ENCODE peak calls at places on chromosomes 16 and 17, in eight cellular contexts. One of them, this sample, is unnamed.

GRCh38 chr17:63552211-63552610 is 1.9 kb downstream of the DCAF7 start:
- DNase-seq in hepatocyte: no peak
- DNase-seq in IMR-90: peak
- DNase-seq in GM23338: no peak
- DNase-seq in GM23248: peak
- DNase-seq in H1: no peak
- DNase-seq in K562: no peak
- DNase-seq in mammary epithelial cell: no peak
- DNase-seq in this sample: no peak

GRCh38 chr17:67655478-67656148 is 62.1 kb upstream of the NOL11 start:
- DNase-seq in mammary epithelial cell: no peak
- DNase-seq in H1: no peak
- DNase-seq in GM23338: no peak
- DNase-seq in K562: no peak
- DNase-seq in IMR-90: no peak
- DNase-seq in GM23248: no peak
- DNase-seq in hepatocyte: no peak
- DNase-seq in this sample: no peak

GRCh38 chr17:61411944-61412859 is 12.6 kb downstream of the TBX2 start:
- DNase-seq in GM23338: peak
- DNase-seq in IMR-90: peak
- DNase-seq in hepatocyte: peak
- DNase-seq in mammary epithelial cell: peak
- DNase-seq in H1: no peak
- DNase-seq in GM23248: peak
- DNase-seq in K562: peak
- DNase-seq in this sample: peak

GRCh38 chr17:17365476-17366110 is 62.4 kb downstream of the NT5M start:
- DNase-seq in IMR-90: no peak
- DNase-seq in hepatocyte: no peak
- DNase-seq in K562: no peak
- DNase-seq in mammary epithelial cell: no peak
- DNase-seq in GM23248: no peak
- DNase-seq in H1: no peak
- DNase-seq in GM23338: no peak
- DNase-seq in this sample: peak

GRCh38 chr17:83171661-83172060 is 92.3 kb downstream of the METRNL start:
- DNase-seq in GM23338: no peak
- DNase-seq in mammary epithelial cell: no peak
- DNase-seq in hepatocyte: peak
- DNase-seq in H1: no peak
- DNase-seq in GM23248: peak
- DNase-seq in K562: no peak
- DNase-seq in IMR-90: no peak
- DNase-seq in this sample: peak

GRCh38 chr17:28937044-28937729 is 14.1 kb downstream of the PHF12 start:
- DNase-seq in mammary epithelial cell: peak
- DNase-seq in GM23248: peak
- DNase-seq in hepatocyte: no peak
- DNase-seq in H1: no peak
- DNase-seq in GM23338: peak
- DNase-seq in IMR-90: peak
- DNase-seq in K562: no peak
- DNase-seq in this sample: no peak

GRCh38 chr17:80352991-80353665 is 61.8 kb upstream of the ENDOV start:
- DNase-seq in mammary epithelial cell: no peak
- DNase-seq in IMR-90: no peak
- DNase-seq in GM23248: no peak
- DNase-seq in H1: no peak
- DNase-seq in hepatocyte: no peak
- DNase-seq in GM23338: no peak
- DNase-seq in K562: no peak
- DNase-seq in this sample: no peak

GRCh38 chr17:16215965-16216316 is 607 bp upstream of the NCOR1 start:
- DNase-seq in IMR-90: no peak
- DNase-seq in GM23248: peak
- DNase-seq in GM23338: peak
- DNase-seq in K562: peak
- DNase-seq in hepatocyte: no peak
- DNase-seq in H1: no peak
- DNase-seq in mammary epithelial cell: no peak
- DNase-seq in this sample: no peak

GRCh38 chr17:48011405-48012150 is 26.0 kb downstream of the COPZ2 start:
- DNase-seq in GM23248: peak
- DNase-seq in H1: no peak
- DNase-seq in IMR-90: peak
- DNase-seq in GM23338: peak
- DNase-seq in hepatocyte: peak
- DNase-seq in K562: peak
- DNase-seq in mammary epithelial cell: peak
- DNase-seq in this sample: peak

GRCh38 chr17:74235040-74235581 is 21.7 kb downstream of the TTYH2 start:
- DNase-seq in hepatocyte: no peak
- DNase-seq in mammary epithelial cell: no peak
- DNase-seq in H1: no peak
- DNase-seq in GM23248: no peak
- DNase-seq in IMR-90: no peak
- DNase-seq in GM23338: no peak
- DNase-seq in K562: peak
- DNase-seq in this sample: no peak

GRCh38 chr16:31093132-31093703 is 1.4 kb downstream of the VKORC1 start:
- DNase-seq in GM23338: peak
- DNase-seq in hepatocyte: peak
- DNase-seq in mammary epithelial cell: peak
- DNase-seq in H1: no peak
- DNase-seq in K562: peak
- DNase-seq in IMR-90: peak
- DNase-seq in GM23248: peak
- DNase-seq in this sample: peak

GRCh38 chr16:51982715-51983680 is 563.9 kb downstream of the TOX3 start:
- DNase-seq in mammary epithelial cell: peak
- DNase-seq in H1: no peak
- DNase-seq in GM23338: peak
- DNase-seq in GM23248: peak
- DNase-seq in K562: peak
- DNase-seq in IMR-90: peak
- DNase-seq in hepatocyte: peak
- DNase-seq in this sample: peak

GRCh38 chr17:7703584-7704574 is 1.1 kb upstream of the EFNB3 start:
- DNase-seq in IMR-90: no peak
- DNase-seq in GM23248: peak
- DNase-seq in GM23338: peak
- DNase-seq in mammary epithelial cell: peak
- DNase-seq in hepatocyte: peak
- DNase-seq in H1: peak
- DNase-seq in K562: peak
- DNase-seq in this sample: peak

GRCh38 chr16:29943846-29944669 is 17.8 kb upstream of the TMEM219 start:
- DNase-seq in H1: no peak
- DNase-seq in GM23248: peak
- DNase-seq in IMR-90: peak
- DNase-seq in mammary epithelial cell: peak
- DNase-seq in K562: peak
- DNase-seq in GM23338: peak
- DNase-seq in hepatocyte: peak
- DNase-seq in this sample: peak

GRCh38 chr17:66835476-66835875 is 559 bp downstream of the CACNG5 start:
- DNase-seq in K562: no peak
- DNase-seq in IMR-90: no peak
- DNase-seq in H1: no peak
- DNase-seq in hepatocyte: no peak
- DNase-seq in GM23338: peak
- DNase-seq in GM23248: no peak
- DNase-seq in mammary epithelial cell: no peak
- DNase-seq in this sample: peak

GRCh38 chr16:82808036-82808435 is 181.3 kb downstream of the CDH13 start:
- DNase-seq in GM23338: no peak
- DNase-seq in GM23248: no peak
- DNase-seq in IMR-90: no peak
- DNase-seq in hepatocyte: no peak
- DNase-seq in mammary epithelial cell: no peak
- DNase-seq in K562: no peak
- DNase-seq in H1: no peak
- DNase-seq in this sample: no peak

GRCh38 chr17:64354824-64355535 is 35.7 kb downstream of the PECAM1 start:
- DNase-seq in GM23338: no peak
- DNase-seq in K562: no peak
- DNase-seq in mammary epithelial cell: no peak
- DNase-seq in H1: no peak
- DNase-seq in hepatocyte: no peak
- DNase-seq in IMR-90: peak
- DNase-seq in GM23248: peak
- DNase-seq in this sample: no peak

GRCh38 chr16:30349695-30350094 is 5.4 kb downstream of the CD2BP2 start:
- DNase-seq in GM23338: no peak
- DNase-seq in IMR-90: no peak
- DNase-seq in mammary epithelial cell: no peak
- DNase-seq in GM23248: no peak
- DNase-seq in hepatocyte: no peak
- DNase-seq in K562: no peak
- DNase-seq in H1: no peak
- DNase-seq in this sample: no peak

GRCh38 chr16:58440094-58440493 is 47.8 kb downstream of the GINS3 start:
- DNase-seq in GM23338: no peak
- DNase-seq in H1: no peak
- DNase-seq in hepatocyte: no peak
- DNase-seq in GM23248: no peak
- DNase-seq in K562: no peak
- DNase-seq in IMR-90: no peak
- DNase-seq in mammary epithelial cell: no peak
- DNase-seq in this sample: no peak

GRCh38 chr17:13601776-13602551 is at the start of gene HS3ST3A1:
- DNase-seq in IMR-90: peak
- DNase-seq in K562: peak
- DNase-seq in GM23338: peak
- DNase-seq in H1: peak
- DNase-seq in mammary epithelial cell: peak
- DNase-seq in GM23248: peak
- DNase-seq in hepatocyte: peak
- DNase-seq in this sample: peak

GRCh38 chr17:51676691-51677487 is 416.5 kb downstream of the UTP18 start:
- DNase-seq in GM23338: no peak
- DNase-seq in IMR-90: no peak
- DNase-seq in H1: no peak
- DNase-seq in mammary epithelial cell: no peak
- DNase-seq in hepatocyte: no peak
- DNase-seq in GM23248: no peak
- DNase-seq in K562: no peak
- DNase-seq in this sample: no peak

GRCh38 chr17:39062846-39063680 is 88.4 kb downstream of the PLXDC1 start:
- DNase-seq in IMR-90: peak
- DNase-seq in GM23338: peak
- DNase-seq in H1: no peak
- DNase-seq in K562: no peak
- DNase-seq in hepatocyte: no peak
- DNase-seq in mammary epithelial cell: peak
- DNase-seq in GM23248: peak
- DNase-seq in this sample: no peak
- H2AFZ ChIP-seq in IMR-90: no peak
- H2AFZ ChIP-seq in GM23338: peak
- H2AFZ ChIP-seq in H1: no peak
- H2AFZ ChIP-seq in K562: no peak
- H2AFZ ChIP-seq in hepatocyte: no peak
- H2AFZ ChIP-seq in mammary epithelial cell: no peak
- H2AFZ ChIP-seq in GM23248: no peak
- H2AFZ ChIP-seq in this sample: no peak

DNA sequence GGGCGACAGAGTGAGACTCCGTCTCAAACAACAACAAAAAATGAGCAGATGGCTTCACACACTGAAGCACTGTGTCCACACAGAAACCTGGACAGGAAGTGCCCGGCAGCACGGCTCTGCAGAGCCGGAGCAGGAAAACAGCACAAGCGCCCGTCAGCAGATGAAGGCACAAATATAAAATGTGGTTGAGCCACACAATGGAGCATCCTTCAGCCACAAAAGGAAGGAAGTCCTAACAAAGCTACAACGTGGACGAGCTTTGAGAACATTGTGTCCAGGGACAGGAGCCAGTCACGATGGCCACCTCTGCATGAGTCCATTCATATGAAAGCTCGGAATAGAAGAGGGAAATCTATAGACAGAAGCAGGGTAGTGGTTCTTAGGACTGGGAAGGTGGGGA is 15.7 kb downstream of the RHBDF2 start:
- DNase-seq in H1: no peak
- DNase-seq in mammary epithelial cell: peak
- DNase-seq in GM23338: no peak
- DNase-seq in GM23248: peak
- DNase-seq in K562: no peak
- DNase-seq in IMR-90: no peak
- DNase-seq in hepatocyte: no peak
- DNase-seq in this sample: no peak
- H2AFZ ChIP-seq in H1: no peak
- H2AFZ ChIP-seq in mammary epithelial cell: no peak
- H2AFZ ChIP-seq in GM23338: no peak
- H2AFZ ChIP-seq in GM23248: no peak
- H2AFZ ChIP-seq in K562: peak
- H2AFZ ChIP-seq in IMR-90: peak
- H2AFZ ChIP-seq in hepatocyte: no peak
- H2AFZ ChIP-seq in this sample: no peak

GRCh38 chr16:4115209-4115940 is 867 bp downstream of the ADCY9 start:
- DNase-seq in IMR-90: peak
- DNase-seq in GM23338: peak
- DNase-seq in mammary epithelial cell: peak
- DNase-seq in H1: no peak
- DNase-seq in GM23248: peak
- DNase-seq in K562: peak
- DNase-seq in hepatocyte: peak
- DNase-seq in this sample: peak

GRCh38 chr16:4116328-4117249 is at the start of gene ADCY9:
- DNase-seq in H1: no peak
- DNase-seq in GM23248: peak
- DNase-seq in GM23338: peak
- DNase-seq in IMR-90: peak
- DNase-seq in K562: peak
- DNase-seq in mammary epithelial cell: peak
- DNase-seq in hepatocyte: peak
- DNase-seq in this sample: peak

GRCh38 chr16:4114257-4115208 is 1.7 kb downstream of the ADCY9 start:
- DNase-seq in IMR-90: no peak
- DNase-seq in GM23248: peak
- DNase-seq in K562: no peak
- DNase-seq in mammary epithelial cell: no peak
- DNase-seq in GM23338: no peak
- DNase-seq in hepatocyte: no peak
- DNase-seq in H1: no peak
- DNase-seq in this sample: no peak

GRCh38 chr16:4115941-4116327 is 308 bp downstream of the ADCY9 start:
- DNase-seq in GM23338: no peak
- DNase-seq in hepatocyte: no peak
- DNase-seq in IMR-90: no peak
- DNase-seq in GM23248: no peak
- DNase-seq in H1: no peak
- DNase-seq in K562: no peak
- DNase-seq in mammary epithelial cell: no peak
- DNase-seq in this sample: no peak

GRCh38 chr16:4117250-4117578 is 972 bp upstream of the ADCY9 start:
- DNase-seq in IMR-90: no peak
- DNase-seq in H1: no peak
- DNase-seq in mammary epithelial cell: no peak
- DNase-seq in K562: no peak
- DNase-seq in GM23338: no peak
- DNase-seq in GM23248: no peak
- DNase-seq in hepatocyte: no peak
- DNase-seq in this sample: no peak
- H2AFZ ChIP-seq in IMR-90: peak
- H2AFZ ChIP-seq in H1: no peak
- H2AFZ ChIP-seq in mammary epithelial cell: peak
- H2AFZ ChIP-seq in K562: peak
- H2AFZ ChIP-seq in GM23338: peak
- H2AFZ ChIP-seq in GM23248: peak
- H2AFZ ChIP-seq in hepatocyte: peak
- H2AFZ ChIP-seq in this sample: peak

GRCh38 chr17:43983515-43984411 is 20.7 kb upstream of the NAGS start:
- DNase-seq in hepatocyte: peak
- DNase-seq in IMR-90: no peak
- DNase-seq in K562: peak
- DNase-seq in GM23338: peak
- DNase-seq in GM23248: peak
- DNase-seq in H1: no peak
- DNase-seq in mammary epithelial cell: no peak
- DNase-seq in this sample: peak
- H2AFZ ChIP-seq in hepatocyte: peak
- H2AFZ ChIP-seq in IMR-90: peak
- H2AFZ ChIP-seq in K562: peak
- H2AFZ ChIP-seq in GM23338: peak
- H2AFZ ChIP-seq in GM23248: peak
- H2AFZ ChIP-seq in H1: peak
- H2AFZ ChIP-seq in mammary epithelial cell: peak
- H2AFZ ChIP-seq in this sample: peak

This sample was measured in neural progenitor cell.